ENCODE peak calls at places on chromosomes 16 and 17, in six cellular contexts. One of them, this sample, is unnamed.

GRCh38 chr16:68910051-68910450 is 66.7 kb downstream of the TANGO6 start:
- DNase-seq in mucosa of gallbladder: no peak
- DNase-seq in fibroblast of pulmonary artery: no peak
- DNase-seq in WTC11: no peak
- DNase-seq in effector CD4-positive, alpha-beta T cell: no peak
- DNase-seq in left ventricle myocardium inferior: no peak
- DNase-seq in this sample: no peak

GRCh38 chr16:87198881-87199280 is 118.3 kb downstream of the C16orf95 start:
- DNase-seq in left ventricle myocardium inferior: no peak
- DNase-seq in WTC11: no peak
- DNase-seq in effector CD4-positive, alpha-beta T cell: no peak
- DNase-seq in fibroblast of pulmonary artery: no peak
- DNase-seq in mucosa of gallbladder: no peak
- DNase-seq in this sample: no peak

GRCh38 chr17:7656958-7657715 is 6.4 kb downstream of the ATP1B2 start:
- DNase-seq in fibroblast of pulmonary artery: peak
- DNase-seq in effector CD4-positive, alpha-beta T cell: no peak
- DNase-seq in mucosa of gallbladder: peak
- DNase-seq in left ventricle myocardium inferior: peak
- DNase-seq in WTC11: peak
- DNase-seq in this sample: peak

GRCh38 chr16:84155226-84155625 is 10.1 kb downstream of the DNAAF1 start:
- DNase-seq in left ventricle myocardium inferior: no peak
- DNase-seq in fibroblast of pulmonary artery: no peak
- DNase-seq in effector CD4-positive, alpha-beta T cell: no peak
- DNase-seq in WTC11: no peak
- DNase-seq in mucosa of gallbladder: no peak
- DNase-seq in this sample: no peak

GRCh38 chr17:81483862-81484194 is 28.8 kb downstream of the ACTG1 start:
- DNase-seq in left ventricle myocardium inferior: no peak
- DNase-seq in WTC11: no peak
- DNase-seq in effector CD4-positive, alpha-beta T cell: no peak
- DNase-seq in fibroblast of pulmonary artery: no peak
- DNase-seq in mucosa of gallbladder: no peak
- DNase-seq in this sample: no peak

GRCh38 chr17:78322327-78322857 is 37.5 kb downstream of the SOCS3 start:
- DNase-seq in fibroblast of pulmonary artery: no peak
- DNase-seq in WTC11: no peak
- DNase-seq in effector CD4-positive, alpha-beta T cell: no peak
- DNase-seq in left ventricle myocardium inferior: no peak
- DNase-seq in mucosa of gallbladder: no peak
- DNase-seq in this sample: no peak

GRCh38 chr17:66834919-66835454 is at the start of gene CACNG5:
- DNase-seq in left ventricle myocardium inferior: no peak
- DNase-seq in WTC11: peak
- DNase-seq in fibroblast of pulmonary artery: no peak
- DNase-seq in mucosa of gallbladder: no peak
- DNase-seq in effector CD4-positive, alpha-beta T cell: no peak
- DNase-seq in this sample: no peak

GRCh38 chr17:50956750-50957523 is 90.8 kb upstream of the TOB1 start:
- DNase-seq in effector CD4-positive, alpha-beta T cell: peak
- DNase-seq in fibroblast of pulmonary artery: peak
- DNase-seq in mucosa of gallbladder: peak
- DNase-seq in left ventricle myocardium inferior: peak
- DNase-seq in WTC11: peak
- DNase-seq in this sample: peak

GRCh38 chr17:40415390-40415789 is 2.3 kb downstream of the TOP2A start:
- DNase-seq in mucosa of gallbladder: no peak
- DNase-seq in effector CD4-positive, alpha-beta T cell: no peak
- DNase-seq in WTC11: no peak
- DNase-seq in left ventricle myocardium inferior: no peak
- DNase-seq in fibroblast of pulmonary artery: peak
- DNase-seq in this sample: no peak

GRCh38 chr17:676060-676745 is 38.4 kb downstream of the VPS53 start:
- DNase-seq in fibroblast of pulmonary artery: peak
- DNase-seq in WTC11: no peak
- DNase-seq in left ventricle myocardium inferior: no peak
- DNase-seq in mucosa of gallbladder: no peak
- DNase-seq in effector CD4-positive, alpha-beta T cell: no peak
- DNase-seq in this sample: peak

GRCh38 chr17:46264456-46265198 is 30.3 kb upstream of the LRRC37A start:
- DNase-seq in effector CD4-positive, alpha-beta T cell: peak
- DNase-seq in mucosa of gallbladder: no peak
- DNase-seq in WTC11: no peak
- DNase-seq in left ventricle myocardium inferior: no peak
- DNase-seq in fibroblast of pulmonary artery: peak
- DNase-seq in this sample: no peak

GRCh38 chr16:23534868-23535860 is 22.0 kb downstream of the EARS2 start:
- DNase-seq in fibroblast of pulmonary artery: no peak
- DNase-seq in left ventricle myocardium inferior: no peak
- DNase-seq in effector CD4-positive, alpha-beta T cell: no peak
- DNase-seq in WTC11: no peak
- DNase-seq in mucosa of gallbladder: no peak
- DNase-seq in this sample: no peak

GRCh38 chr16:49876716-49877129 is 20.8 kb upstream of the ZNF423 start:
- DNase-seq in left ventricle myocardium inferior: peak
- DNase-seq in effector CD4-positive, alpha-beta T cell: no peak
- DNase-seq in WTC11: peak
- DNase-seq in fibroblast of pulmonary artery: peak
- DNase-seq in mucosa of gallbladder: peak
- DNase-seq in this sample: peak

GRCh38 chr16:3637371-3637923 is 17.0 kb upstream of the DNASE1 start:
- DNase-seq in fibroblast of pulmonary artery: peak
- DNase-seq in mucosa of gallbladder: peak
- DNase-seq in left ventricle myocardium inferior: no peak
- DNase-seq in effector CD4-positive, alpha-beta T cell: no peak
- DNase-seq in WTC11: no peak
- DNase-seq in this sample: no peak

GRCh38 chr16:86975445-86975844 is 341.7 kb downstream of the C16orf95 start:
- DNase-seq in left ventricle myocardium inferior: no peak
- DNase-seq in effector CD4-positive, alpha-beta T cell: no peak
- DNase-seq in WTC11: peak
- DNase-seq in mucosa of gallbladder: no peak
- DNase-seq in fibroblast of pulmonary artery: peak
- DNase-seq in this sample: peak

GRCh38 chr17:73697872-73698271 is 53.6 kb upstream of the SDK2 start:
- DNase-seq in mucosa of gallbladder: peak
- DNase-seq in effector CD4-positive, alpha-beta T cell: no peak
- DNase-seq in left ventricle myocardium inferior: no peak
- DNase-seq in fibroblast of pulmonary artery: no peak
- DNase-seq in WTC11: peak
- DNase-seq in this sample: no peak

GRCh38 chr16:3065069-3065741 is at the start of gene IL32:
- DNase-seq in WTC11: no peak
- DNase-seq in left ventricle myocardium inferior: peak
- DNase-seq in mucosa of gallbladder: peak
- DNase-seq in fibroblast of pulmonary artery: peak
- DNase-seq in effector CD4-positive, alpha-beta T cell: peak
- DNase-seq in this sample: peak

GRCh38 chr16:18983565-18984424 is at the start of gene TMC7:
- DNase-seq in fibroblast of pulmonary artery: peak
- DNase-seq in WTC11: peak
- DNase-seq in mucosa of gallbladder: peak
- DNase-seq in left ventricle myocardium inferior: peak
- DNase-seq in effector CD4-positive, alpha-beta T cell: no peak
- DNase-seq in this sample: peak

GRCh38 chr16:62088731-62089410 is 52.6 kb upstream of the CDH8 start:
- DNase-seq in effector CD4-positive, alpha-beta T cell: no peak
- DNase-seq in fibroblast of pulmonary artery: no peak
- DNase-seq in mucosa of gallbladder: no peak
- DNase-seq in left ventricle myocardium inferior: no peak
- DNase-seq in WTC11: no peak
- DNase-seq in this sample: no peak

GRCh38 chr17:27949304-27949703 is 56.1 kb upstream of the LYRM9 start:
- DNase-seq in effector CD4-positive, alpha-beta T cell: no peak
- DNase-seq in mucosa of gallbladder: no peak
- DNase-seq in left ventricle myocardium inferior: no peak
- DNase-seq in fibroblast of pulmonary artery: no peak
- DNase-seq in WTC11: no peak
- DNase-seq in this sample: no peak

GRCh38 chr16:749010-749409 is 8.2 kb upstream of the CIAO3 start:
- DNase-seq in mucosa of gallbladder: no peak
- DNase-seq in fibroblast of pulmonary artery: peak
- DNase-seq in effector CD4-positive, alpha-beta T cell: no peak
- DNase-seq in WTC11: no peak
- DNase-seq in left ventricle myocardium inferior: no peak
- DNase-seq in this sample: no peak

GRCh38 chr16:61500851-61501250 is 535.4 kb downstream of the CDH8 start:
- DNase-seq in effector CD4-positive, alpha-beta T cell: no peak
- DNase-seq in WTC11: no peak
- DNase-seq in fibroblast of pulmonary artery: no peak
- DNase-seq in mucosa of gallbladder: no peak
- DNase-seq in left ventricle myocardium inferior: no peak
- DNase-seq in this sample: no peak

GRCh38 chr16:72083778-72084404 is 9.5 kb downstream of the TXNL4B start:
- DNase-seq in mucosa of gallbladder: no peak
- DNase-seq in left ventricle myocardium inferior: no peak
- DNase-seq in effector CD4-positive, alpha-beta T cell: no peak
- DNase-seq in WTC11: no peak
- DNase-seq in fibroblast of pulmonary artery: no peak
- DNase-seq in this sample: no peak

GRCh38 chr16:19851476-19851875 is 33.2 kb downstream of the GPRC5B start:
- DNase-seq in WTC11: no peak
- DNase-seq in left ventricle myocardium inferior: no peak
- DNase-seq in effector CD4-positive, alpha-beta T cell: no peak
- DNase-seq in fibroblast of pulmonary artery: no peak
- DNase-seq in mucosa of gallbladder: no peak
- DNase-seq in this sample: peak

GRCh38 chr17:81388091-81388611 is 7.1 kb upstream of the BAHCC1 start:
- DNase-seq in fibroblast of pulmonary artery: no peak
- DNase-seq in mucosa of gallbladder: no peak
- DNase-seq in effector CD4-positive, alpha-beta T cell: no peak
- DNase-seq in left ventricle myocardium inferior: no peak
- DNase-seq in WTC11: no peak
- DNase-seq in this sample: no peak

GRCh38 chr16:29837833-29838232 is 17.6 kb downstream of the MVP start:
- DNase-seq in fibroblast of pulmonary artery: no peak
- DNase-seq in WTC11: no peak
- DNase-seq in left ventricle myocardium inferior: no peak
- DNase-seq in effector CD4-positive, alpha-beta T cell: no peak
- DNase-seq in mucosa of gallbladder: no peak
- DNase-seq in this sample: no peak

GRCh38 chr17:40038882-40039513 is 15.2 kb downstream of the MED24 start:
- DNase-seq in mucosa of gallbladder: peak
- DNase-seq in WTC11: peak
- DNase-seq in fibroblast of pulmonary artery: peak
- DNase-seq in effector CD4-positive, alpha-beta T cell: no peak
- DNase-seq in left ventricle myocardium inferior: peak
- DNase-seq in this sample: peak

GRCh38 chr17:39209317-39210092 is 9.4 kb downstream of the RPL19 start:
- DNase-seq in effector CD4-positive, alpha-beta T cell: peak
- DNase-seq in WTC11: peak
- DNase-seq in mucosa of gallbladder: peak
- DNase-seq in fibroblast of pulmonary artery: peak
- DNase-seq in left ventricle myocardium inferior: peak
- DNase-seq in this sample: peak

GRCh38 chr17:62187681-62188080 is 122.6 kb upstream of the MED13 start:
- DNase-seq in left ventricle myocardium inferior: no peak
- DNase-seq in WTC11: no peak
- DNase-seq in effector CD4-positive, alpha-beta T cell: no peak
- DNase-seq in fibroblast of pulmonary artery: peak
- DNase-seq in mucosa of gallbladder: no peak
- DNase-seq in this sample: no peak

GRCh38 chr17:43094129-43094834 is 30.9 kb downstream of the BRCA1 start:
- DNase-seq in WTC11: no peak
- DNase-seq in mucosa of gallbladder: no peak
- DNase-seq in left ventricle myocardium inferior: no peak
- DNase-seq in effector CD4-positive, alpha-beta T cell: no peak
- DNase-seq in fibroblast of pulmonary artery: peak
- DNase-seq in this sample: no peak

GRCh38 chr17:978110-979093 is 1.2 kb downstream of the NXN start:
- DNase-seq in effector CD4-positive, alpha-beta T cell: no peak
- DNase-seq in mucosa of gallbladder: no peak
- DNase-seq in left ventricle myocardium inferior: peak
- DNase-seq in WTC11: peak
- DNase-seq in fibroblast of pulmonary artery: no peak
- DNase-seq in this sample: peak

GRCh38 chr16:31085371-31085770 is 3.4 kb downstream of the PRSS53 start:
- DNase-seq in effector CD4-positive, alpha-beta T cell: no peak
- DNase-seq in WTC11: no peak
- DNase-seq in fibroblast of pulmonary artery: no peak
- DNase-seq in mucosa of gallbladder: no peak
- DNase-seq in left ventricle myocardium inferior: no peak
- DNase-seq in this sample: no peak

GRCh38 chr17:57782642-57783337 is 37.7 kb upstream of the CCDC182 start:
- DNase-seq in effector CD4-positive, alpha-beta T cell: no peak
- DNase-seq in mucosa of gallbladder: no peak
- DNase-seq in WTC11: peak
- DNase-seq in fibroblast of pulmonary artery: no peak
- DNase-seq in left ventricle myocardium inferior: no peak
- DNase-seq in this sample: no peak

GRCh38 chr17:77419547-77420475 is 279.0 kb downstream of the SEC14L1 start:
- DNase-seq in fibroblast of pulmonary artery: no peak
- DNase-seq in mucosa of gallbladder: no peak
- DNase-seq in effector CD4-positive, alpha-beta T cell: no peak
- DNase-seq in left ventricle myocardium inferior: no peak
- DNase-seq in WTC11: peak
- DNase-seq in this sample: no peak